ENCODE peak calls at places on chromosomes 7 and 10, in four cellular contexts. O is B cell, Z is PC-3, A is cardiac muscle cell. T is an unnamed sample.

GRCh38 chr7:100119701-100120517 is 475 bp downstream of the CNPY4 start:
- DNase-seq in O (peak; percentile 55), Z (peak; percentile 57), A (peak; percentile 69), T (peak; percentile 77)

GRCh38 chr10:101063162-101063525 is 1.4 kb downstream of the KAZALD1 start:
- DNase-seq in O (no peak), Z (no peak), A (no peak), T (no peak)

GRCh38 chr7:139861794-139862193 is 32.7 kb downstream of the TBXAS1 start:
- DNase-seq in O (no peak), Z (no peak), A (no peak), T (no peak)

GRCh38 chr10:59967079-59967478 is 60.7 kb upstream of the CCDC6 start:
- DNase-seq in O (no peak), Z (peak; percentile 66), A (no peak), T (no peak)

GRCh38 chr10:112912441-112912911 is 37.6 kb upstream of the TCF7L2 start:
- DNase-seq in O (no peak), Z (peak; percentile 26), A (no peak), T (no peak)

GRCh38 chr7:124700655-124701054 is 64.9 kb downstream of the GPR37 start:
- DNase-seq in O (no peak), Z (no peak), A (no peak), T (no peak)

GRCh38 chr7:83001362-83002040 is 161.2 kb downstream of the PCLO start:
- DNase-seq in O (no peak), Z (no peak), A (no peak), T (no peak)

GRCh38 chr7:148287538-148287937 is 303.0 kb upstream of the C7orf33 start:
- DNase-seq in O (no peak), Z (no peak), A (no peak), T (no peak)

GRCh38 chr7:133837248-133837647 is 289.9 kb upstream of the LRGUK start:
- DNase-seq in O (no peak), Z (no peak), A (peak; percentile 23), T (no peak)

GRCh38 chr10:48309711-48310226 is 3.3 kb downstream of the MAPK8 start:
- DNase-seq in O (no peak), Z (peak; percentile 73), A (no peak), T (peak; percentile 51)
- TF ChIP-seq CTCF in O (peak; percentile 39), Z (peak; percentile 54), A (peak; percentile 26), T (no peak)

GRCh38 chr7:128914566-128915151 is 4.2 kb upstream of the KCP start:
- DNase-seq in O (peak; percentile 49), Z (no peak), A (no peak), T (peak; percentile 86)
- TF ChIP-seq CTCF in O (peak; percentile 20), Z (no peak), A (no peak), T (no peak)

GRCh38 chr10:75922435-75922834 is 491.0 kb downstream of the LRMDA start:
- DNase-seq in O (no peak), Z (peak; percentile 71), A (no peak), T (no peak)
- TF ChIP-seq CTCF in O (no peak), Z (no peak), A (peak; percentile 47), T (no peak)

GRCh38 chr7:123054357-123055133 is 59.0 kb upstream of the TAS2R16 start:
- DNase-seq in O (no peak), Z (peak; percentile 19), A (peak; percentile 84), T (no peak)
- TF ChIP-seq CTCF in O (no peak), Z (peak; percentile 42), A (no peak), T (no peak)

DNA sequence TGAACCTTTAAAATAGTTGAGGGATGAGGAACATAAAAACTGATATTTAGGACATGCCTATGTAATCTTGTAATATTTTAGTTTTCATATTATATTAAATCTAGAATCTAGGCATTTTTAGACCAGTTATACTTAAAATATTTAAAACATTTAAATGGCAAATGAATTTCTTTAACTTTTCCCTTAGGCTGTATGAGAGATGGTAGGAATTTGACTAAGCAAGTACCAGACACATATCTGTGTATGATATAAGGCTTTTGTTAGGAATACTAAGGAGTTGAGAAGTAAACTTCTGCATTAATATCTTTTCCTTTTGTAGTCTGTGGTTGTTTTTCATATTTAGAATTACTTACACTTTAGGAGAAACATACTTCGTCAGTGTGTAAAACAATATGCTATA is 25.1 kb downstream of the SEPTIN7 start:
- DNase-seq in O (no peak), Z (no peak), A (no peak), T (no peak)
- TF ChIP-seq CTCF in O (no peak), Z (no peak), A (no peak), T (no peak)

GRCh38 chr10:77922551-77923179 is 3.9 kb downstream of the DLG5 start:
- DNase-seq in O (no peak), Z (peak; percentile 87), A (no peak), T (no peak)

GRCh38 chr10:77925410-77925794 is 1.2 kb downstream of the DLG5 start:
- DNase-seq in O (no peak), Z (peak; percentile 80), A (no peak), T (no peak)

GRCh38 chr10:77925795-77926565 is 575 bp downstream of the DLG5 start:
- DNase-seq in O (no peak), Z (peak; percentile 85), A (peak; percentile 71), T (peak; percentile 77)

GRCh38 chr10:77927343-77928256 is 1.0 kb upstream of the DLG5 start:
- DNase-seq in O (no peak), Z (peak; percentile 44), A (peak; percentile 34), T (no peak)

GRCh38 chr10:77926566-77927342 is at the start of gene DLG5:
- DNase-seq in O (no peak), Z (peak; percentile 89), A (peak; percentile 72), T (peak; percentile 83)
- TF ChIP-seq CTCF in O (no peak), Z (peak; percentile 34), A (no peak), T (no peak)

DNA sequence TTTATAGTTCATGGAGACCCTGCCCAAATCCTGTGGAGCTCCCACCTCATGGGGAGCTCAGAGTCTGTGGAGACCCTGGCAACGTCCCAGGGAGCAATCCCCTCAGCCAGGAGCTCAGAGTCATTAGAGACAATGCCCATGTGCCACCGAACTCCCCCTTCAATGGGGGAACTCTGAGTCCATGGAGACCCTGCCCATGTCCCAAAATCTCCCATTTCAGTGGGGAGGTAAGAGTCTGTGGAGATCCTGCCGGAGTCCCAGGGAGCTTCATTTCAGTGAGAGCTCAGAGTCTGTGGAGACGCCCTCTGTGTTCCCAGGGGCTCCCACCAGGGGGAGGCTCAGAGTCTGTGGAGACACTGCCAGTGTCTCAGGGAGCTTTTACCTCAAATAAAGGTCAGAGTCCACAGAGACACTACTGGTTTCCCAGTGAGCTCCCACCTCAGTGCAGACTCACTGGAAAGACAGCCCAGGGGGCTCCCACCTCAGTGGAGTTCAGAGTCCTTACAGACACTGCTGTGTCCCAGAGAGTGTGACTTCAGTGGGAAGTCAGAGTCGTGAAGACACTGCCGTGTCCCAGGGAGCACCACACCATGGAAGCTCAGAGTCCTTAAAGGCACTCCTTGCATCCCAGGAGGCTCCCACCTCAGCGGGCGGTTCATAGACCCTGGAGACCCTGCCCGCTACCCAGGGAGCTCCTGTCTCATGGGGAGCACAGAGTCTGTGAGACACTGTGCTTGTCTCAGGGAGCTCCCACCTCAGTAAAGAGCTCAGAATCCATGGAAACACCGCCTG is 5.0 kb downstream of the MYO1G start:
- DNase-seq in O (no peak), Z (no peak), A (no peak), T (peak; percentile 34)
- TF ChIP-seq CTCF in O (peak; percentile 41), Z (peak; percentile 49), A (peak; percentile 76), T (peak; percentile 13)

GRCh38 chr7:84452618-84453017 is 258.0 kb upstream of the SEMA3A start:
- DNase-seq in O (no peak), Z (no peak), A (no peak), T (no peak)

GRCh38 chr7:84455788-84456187 is 261.2 kb upstream of the SEMA3A start:
- DNase-seq in O (no peak), Z (peak; percentile 22), A (no peak), T (no peak)

GRCh38 chr7:84450802-84451201 is 256.2 kb upstream of the SEMA3A start:
- DNase-seq in O (no peak), Z (peak; percentile 17), A (no peak), T (no peak)

GRCh38 chr7:84454174-84454959 is 259.8 kb upstream of the SEMA3A start:
- DNase-seq in O (no peak), Z (peak; percentile 37), A (no peak), T (no peak)
- TF ChIP-seq CTCF in O (no peak), Z (peak; percentile 41), A (no peak), T (no peak)

GRCh38 chr10:65550761-65551160 is 1375.1 kb upstream of the LRRTM3 start:
- DNase-seq in O (no peak), Z (no peak), A (no peak), T (no peak)

GRCh38 chr10:65544756-65545155 is 1381.1 kb upstream of the LRRTM3 start:
- DNase-seq in O (no peak), Z (no peak), A (no peak), T (no peak)

GRCh38 chr10:65548046-65548445 is 1377.8 kb upstream of the LRRTM3 start:
- DNase-seq in O (no peak), Z (no peak), A (no peak), T (no peak)
- TF ChIP-seq CTCF in O (no peak), Z (no peak), A (no peak), T (no peak)

T was measured in GM20000.